ENCODE peak calls at places on chromosome 7, in six cellular contexts. T, U, S, N, Z and L are unnamed samples.
A peak's percentile ranks its signal among the peaks of the same experiment; 100 is the strongest.

GRCh38 chr7:158587425-158588084 is at the start of gene PTPRN2:
- DNase-seq in T (peak; percentile 74), N (peak; percentile 59), U (peak; percentile 85), Z (peak; percentile 58), S (peak; percentile 72), L (peak; percentile 97)

GRCh38 chr7:84536256-84536870 is 341.8 kb upstream of the SEMA3A start:
- DNase-seq in U (no peak), T (no peak), Z (no peak), N (no peak), S (no peak), L (no peak)

GRCh38 chr7:73451780-73452398 is 18.3 kb downstream of the FZD9 start:
- DNase-seq in Z (peak; percentile 40), S (no peak), U (no peak), T (peak; percentile 55), N (no peak), L (peak; percentile 57)

GRCh38 chr7:149666360-149666905 is 107.0 kb downstream of the ZNF467 start:
- DNase-seq in Z (no peak), T (no peak), S (no peak), N (no peak), U (no peak), L (no peak)

GRCh38 chr7:33108931-33109757 is at the start of gene RP9:
- DNase-seq in N (peak; percentile 80), T (peak; percentile 33), S (peak; percentile 69), Z (peak; percentile 73), U (peak; percentile 91), L (peak; percentile 92)

GRCh38 chr7:13144622-13145021 is 457.2 kb downstream of the ARL4A start:
- DNase-seq in N (no peak), T (no peak), S (no peak), Z (no peak), U (no peak), L (no peak)

GRCh38 chr7:122550545-122550944 is 148.4 kb downstream of the RNF133 start:
- DNase-seq in Z (no peak), U (no peak), T (no peak), N (no peak), S (no peak), L (no peak)

GRCh38 chr7:100897111-100897608 is 1.5 kb upstream of the ACHE start:
- DNase-seq in Z (no peak), U (peak; percentile 75), T (no peak), S (peak; percentile 76), N (peak; percentile 75), L (peak; percentile 75)

GRCh38 chr7:7152315-7152714 is 30.0 kb upstream of the C1GALT1 start:
- DNase-seq in U (no peak), Z (no peak), T (no peak), N (no peak), S (no peak), L (no peak)

GRCh38 chr7:79610905-79611304 is 157.4 kb upstream of the MAGI2 start:
- DNase-seq in Z (no peak), N (no peak), U (no peak), S (no peak), T (no peak), L (no peak)

GRCh38 chr7:2639994-2640830 is 8.4 kb downstream of the TTYH3 start:
- DNase-seq in N (no peak), T (peak; percentile 76), U (no peak), Z (no peak), S (no peak), L (no peak)

GRCh38 chr7:84837405-84837804 is 349.5 kb downstream of the SEMA3D start:
- DNase-seq in T (no peak), N (no peak), U (no peak), S (no peak), Z (peak; percentile 2), L (no peak)

GRCh38 chr7:107995184-107996071 is 7.5 kb downstream of the LAMB1 start:
- DNase-seq in S (no peak), U (peak; percentile 70), N (no peak), Z (peak; percentile 60), T (no peak), L (no peak)

GRCh38 chr7:77655836-77656455 is 40.3 kb upstream of the RSBN1L start:
- DNase-seq in T (no peak), N (no peak), S (peak; percentile 51), U (no peak), Z (no peak), L (no peak)

GRCh38 chr7:2241580-2242540 is at the start of the genes MRM2 and NUDT1:
- DNase-seq in Z (peak; percentile 97), T (peak; percentile 58), S (peak; percentile 87), U (peak; percentile 92), N (peak; percentile 78), L (peak; percentile 92)

GRCh38 chr7:4144801-4145470 is 537.2 kb upstream of the FOXK1 start:
- DNase-seq in T (no peak), U (peak; percentile 74), S (peak; percentile 21), Z (no peak), N (no peak), L (no peak)

GRCh38 chr7:47303014-47303694 is 278.8 kb downstream of the TNS3 start:
- DNase-seq in T (no peak), N (no peak), U (no peak), S (no peak), Z (no peak), L (no peak)

GRCh38 chr7:5001911-5002310 is 42.9 kb upstream of the MMD2 start:
- DNase-seq in S (no peak), U (no peak), N (no peak), Z (no peak), T (no peak), L (no peak)

GRCh38 chr7:142853739-142854504 is 954 bp upstream of the EPHB6 start:
- DNase-seq in N (peak; percentile 67), Z (peak; percentile 63), T (peak; percentile 28), S (peak; percentile 70), U (peak; percentile 83), L (peak; percentile 88)

GRCh38 chr7:99381664-99382075 is 7.1 kb downstream of the ARPC1B start:
- DNase-seq in S (no peak), N (no peak), T (no peak), U (no peak), Z (no peak), L (no peak)

GRCh38 chr7:100894860-100895700 is 608 bp downstream of the ACHE start:
- DNase-seq in T (no peak), Z (no peak), S (peak; percentile 62), N (peak; percentile 69), U (peak; percentile 92), L (peak; percentile 85)

GRCh38 chr7:6691103-6691502 is 15.6 kb downstream of the ZNF12 start:
- DNase-seq in S (no peak), U (no peak), T (no peak), N (no peak), Z (no peak), L (no peak)

GRCh38 chr7:92898798-92899197 is 62.4 kb upstream of the CDK6 start:
- DNase-seq in S (no peak), Z (no peak), U (no peak), T (no peak), N (no peak), L (no peak)